ENCODE peak calls at places on chromosomes 3 and 15, in eight cellular contexts. T is stimulated activated CD8-positive, alpha-beta memory T cell treated with anti-CD3 and anti-CD28 coated beads, Interleukin-12 subunit alpha, Interleukin-12 subunit beta, amount 100 ng/mL, for 1 hour; H is neural progenitor cell; V is pancreas; F is lung; S is colonic mucosa; L is activated CD4-positive, alpha-beta T cell treated with anti-CD3 and anti-CD28 coated beads, Interleukin-2, amount 50 U/mL, for 1 hour; Y is progenitor cell of endocrine pancreas. B is an unnamed sample.
A peak's percentile ranks its signal among the peaks of the same experiment; 100 is the strongest.

GRCh38 chr3:69675773-69676660 is 63.2 kb upstream of the MITF start:
- DNase-seq in T (no peak), H (no peak), V (no peak), S (no peak), L (no peak), Y (no peak), F (no peak), B (peak; percentile 40)

GRCh38 chr3:105349988-105350387 is 16.7 kb upstream of the ALCAM start:
- DNase-seq in F (no peak), T (no peak), L (no peak), V (no peak), Y (no peak), S (no peak), H (peak; percentile 16), B (no peak)

GRCh38 chr15:25180606-25181289 is 226.0 kb downstream of the SNRPN start:
- DNase-seq in Y (peak; percentile 3), L (no peak), F (no peak), V (no peak), H (no peak), S (no peak), T (no peak), B (no peak)

GRCh38 chr3:123791417-123791816 is 92.7 kb downstream of the MYLK start:
- DNase-seq in H (no peak), V (no peak), F (no peak), S (peak; percentile 16), Y (no peak), L (no peak), T (no peak), B (no peak)

GRCh38 chr3:186598794-186599141 is 14.1 kb upstream of the AHSG start:
- DNase-seq in Y (no peak), L (no peak), T (no peak), V (no peak), F (no peak), H (no peak), S (no peak), B (no peak)

GRCh38 chr15:67967871-67968423 is 86.2 kb upstream of the PIAS1 start:
- DNase-seq in S (peak; percentile 74), L (no peak), V (peak; percentile 57), H (peak; percentile 90), T (no peak), F (peak; percentile 83), Y (peak; percentile 52), B (peak; percentile 81)

GRCh38 chr3:4340077-4340410 is 36.9 kb downstream of the SETMAR start:
- DNase-seq in F (no peak), T (no peak), Y (no peak), H (no peak), L (no peak), S (no peak), V (no peak), B (no peak)

GRCh38 chr3:26636328-26636727 is 13.8 kb downstream of the LRRC3B start:
- DNase-seq in T (no peak), S (no peak), H (no peak), V (no peak), F (no peak), Y (no peak), L (no peak), B (no peak)

GRCh38 chr3:22156868-22157267 is 405.9 kb upstream of the ZNF385D start:
- DNase-seq in Y (no peak), V (no peak), S (no peak), F (no peak), T (no peak), L (no peak), H (no peak), B (no peak)

GRCh38 chr3:11662392-11662990 is 18.8 kb upstream of the VGLL4 start:
- DNase-seq in S (no peak), V (no peak), F (no peak), L (no peak), T (no peak), Y (no peak), H (no peak), B (no peak)

GRCh38 chr3:149388001-149388435 is 10.6 kb upstream of the TM4SF1 start:
- DNase-seq in V (no peak), F (no peak), L (no peak), S (no peak), H (no peak), Y (no peak), T (no peak), B (no peak)

GRCh38 chr3:172355836-172356235 is 92.4 kb downstream of the GHSR start:
- DNase-seq in L (no peak), Y (no peak), H (no peak), V (no peak), T (no peak), S (peak; percentile 34), F (no peak), B (no peak)

GRCh38 chr3:10834951-10835350 is 18.9 kb downstream of the SLC6A11 start:
- DNase-seq in Y (no peak), S (no peak), H (no peak), T (no peak), F (no peak), L (no peak), V (no peak), B (no peak)

GRCh38 chr3:8164145-8164544 is 337.5 kb upstream of the LMCD1 start:
- DNase-seq in L (no peak), H (no peak), Y (no peak), S (no peak), F (no peak), T (no peak), V (no peak), B (no peak)

GRCh38 chr3:132014105-132014504 is 20.7 kb downstream of the CPNE4 start:
- DNase-seq in V (no peak), L (no peak), F (no peak), Y (no peak), T (no peak), H (no peak), S (no peak), B (no peak)

GRCh38 chr3:23202203-23202920 is 765 bp upstream of the UBE2E2 start:
- DNase-seq in L (no peak), H (no peak), F (peak; percentile 45), V (no peak), T (peak; percentile 4), S (peak; percentile 41), Y (peak; percentile 17), B (no peak)

GRCh38 chr3:152100491-152101086 is 168.1 kb upstream of the MBNL1 start:
- DNase-seq in Y (no peak), L (no peak), S (no peak), T (no peak), H (no peak), F (no peak), V (no peak), B (no peak)

B was measured in putamen.